ENCODE peak calls at places on chromosomes 1 and 21, in six cellular contexts. One of them, this sample, is unnamed.

GRCh38 chr21:34807881-34808568 is 139.2 kb downstream of the CLIC6 start:
- DNase-seq in GM23338: no peak
- DNase-seq in A549: peak
- DNase-seq in SK-N-SH: no peak
- DNase-seq in GM12878: no peak
- DNase-seq in HCT116: peak
- DNase-seq in this sample: peak

GRCh38 chr1:243481101-243481500 is 225.3 kb downstream of the SDCCAG8 start:
- DNase-seq in A549: no peak
- DNase-seq in GM23338: no peak
- DNase-seq in SK-N-SH: no peak
- DNase-seq in HCT116: no peak
- DNase-seq in GM12878: no peak
- DNase-seq in this sample: no peak

GRCh38 chr1:212482006-212482351 is 49.3 kb downstream of the NENF start:
- DNase-seq in GM23338: no peak
- DNase-seq in GM12878: no peak
- DNase-seq in A549: no peak
- DNase-seq in HCT116: no peak
- DNase-seq in SK-N-SH: no peak
- DNase-seq in this sample: no peak

GRCh38 chr1:229664133-229664689 is 38.2 kb downstream of the URB2 start:
- DNase-seq in A549: no peak
- DNase-seq in GM23338: no peak
- DNase-seq in SK-N-SH: peak
- DNase-seq in GM12878: peak
- DNase-seq in HCT116: no peak
- DNase-seq in this sample: no peak

GRCh38 chr1:42490237-42490636 is 27.2 kb downstream of the CCDC30 start:
- DNase-seq in SK-N-SH: no peak
- DNase-seq in GM12878: no peak
- DNase-seq in A549: no peak
- DNase-seq in GM23338: no peak
- DNase-seq in HCT116: no peak
- DNase-seq in this sample: no peak

GRCh38 chr1:210758761-210759160 is 375.2 kb downstream of the KCNH1 start:
- DNase-seq in HCT116: no peak
- DNase-seq in A549: no peak
- DNase-seq in SK-N-SH: no peak
- DNase-seq in GM12878: no peak
- DNase-seq in GM23338: no peak
- DNase-seq in this sample: no peak

GRCh38 chr1:113434081-113434873 is 44.0 kb downstream of the MAGI3 start:
- DNase-seq in SK-N-SH: no peak
- DNase-seq in HCT116: no peak
- DNase-seq in GM12878: no peak
- DNase-seq in A549: no peak
- DNase-seq in GM23338: no peak
- DNase-seq in this sample: no peak

GRCh38 chr1:62068978-62069377 is 125.7 kb upstream of the L1TD1 start:
- DNase-seq in GM23338: no peak
- DNase-seq in SK-N-SH: no peak
- DNase-seq in A549: no peak
- DNase-seq in GM12878: no peak
- DNase-seq in HCT116: no peak
- DNase-seq in this sample: no peak

GRCh38 chr1:226779536-226779935 is 40.5 kb upstream of the ITPKB start:
- DNase-seq in GM12878: no peak
- DNase-seq in A549: no peak
- DNase-seq in HCT116: no peak
- DNase-seq in GM23338: no peak
- DNase-seq in SK-N-SH: no peak
- DNase-seq in this sample: no peak

GRCh38 chr1:43277116-43277876 is 7.5 kb downstream of the TMEM125 start:
- DNase-seq in HCT116: no peak
- DNase-seq in SK-N-SH: no peak
- DNase-seq in GM12878: no peak
- DNase-seq in A549: no peak
- DNase-seq in GM23338: no peak
- DNase-seq in this sample: no peak

GRCh38 chr21:46128983-46129571 is 26.3 kb downstream of the FTCD start:
- DNase-seq in GM12878: no peak
- DNase-seq in GM23338: no peak
- DNase-seq in HCT116: no peak
- DNase-seq in A549: no peak
- DNase-seq in SK-N-SH: no peak
- DNase-seq in this sample: no peak

GRCh38 chr1:225441314-225442119 is 13.7 kb upstream of the LBR start:
- DNase-seq in HCT116: no peak
- DNase-seq in GM23338: no peak
- DNase-seq in GM12878: no peak
- DNase-seq in A549: no peak
- DNase-seq in SK-N-SH: no peak
- DNase-seq in this sample: no peak

GRCh38 chr1:55262822-55263221 is 47.7 kb upstream of the USP24 start:
- DNase-seq in GM12878: no peak
- DNase-seq in SK-N-SH: no peak
- DNase-seq in GM23338: no peak
- DNase-seq in A549: no peak
- DNase-seq in HCT116: no peak
- DNase-seq in this sample: no peak

GRCh38 chr1:23838401-23838866 is 13.2 kb upstream of the HMGCL start:
- DNase-seq in HCT116: peak
- DNase-seq in SK-N-SH: peak
- DNase-seq in A549: peak
- DNase-seq in GM12878: peak
- DNase-seq in GM23338: peak
- DNase-seq in this sample: no peak

GRCh38 chr1:66725885-66726665 is 26.2 kb upstream of the DYNLT5 start:
- DNase-seq in SK-N-SH: peak
- DNase-seq in HCT116: peak
- DNase-seq in GM12878: peak
- DNase-seq in A549: peak
- DNase-seq in GM23338: peak
- DNase-seq in this sample: peak

GRCh38 chr1:108817016-108817415 is 39.9 kb downstream of the AKNAD1 start:
- DNase-seq in HCT116: no peak
- DNase-seq in GM12878: no peak
- DNase-seq in SK-N-SH: no peak
- DNase-seq in A549: no peak
- DNase-seq in GM23338: no peak
- DNase-seq in this sample: no peak

GRCh38 chr1:218439541-218440295 is 94.6 kb downstream of the TGFB2 start:
- DNase-seq in SK-N-SH: no peak
- DNase-seq in A549: no peak
- DNase-seq in GM12878: no peak
- DNase-seq in GM23338: peak
- DNase-seq in HCT116: no peak
- DNase-seq in this sample: no peak

GRCh38 chr1:178417858-178418257 is 78.9 kb downstream of the CLEC20A start:
- DNase-seq in GM23338: no peak
- DNase-seq in GM12878: no peak
- DNase-seq in A549: peak
- DNase-seq in SK-N-SH: no peak
- DNase-seq in HCT116: peak
- DNase-seq in this sample: peak

GRCh38 chr1:21232044-21232443 is 55.3 kb upstream of the EIF4G3 start:
- DNase-seq in GM12878: no peak
- DNase-seq in SK-N-SH: peak
- DNase-seq in A549: peak
- DNase-seq in HCT116: peak
- DNase-seq in GM23338: peak
- DNase-seq in this sample: no peak

GRCh38 chr1:230276401-230276800 is 149.7 kb downstream of the PGBD5 start:
- DNase-seq in A549: no peak
- DNase-seq in HCT116: no peak
- DNase-seq in GM23338: peak
- DNase-seq in SK-N-SH: no peak
- DNase-seq in GM12878: no peak
- DNase-seq in this sample: no peak

GRCh38 chr1:52296345-52296744 is 69.7 kb downstream of the CC2D1B start:
- DNase-seq in GM23338: peak
- DNase-seq in HCT116: peak
- DNase-seq in SK-N-SH: peak
- DNase-seq in A549: peak
- DNase-seq in GM12878: peak
- DNase-seq in this sample: peak

GRCh38 chr1:38585971-38586370 is 273.6 kb downstream of the RRAGC start:
- DNase-seq in GM23338: no peak
- DNase-seq in HCT116: no peak
- DNase-seq in A549: no peak
- DNase-seq in GM12878: no peak
- DNase-seq in SK-N-SH: no peak
- DNase-seq in this sample: no peak

DNA sequence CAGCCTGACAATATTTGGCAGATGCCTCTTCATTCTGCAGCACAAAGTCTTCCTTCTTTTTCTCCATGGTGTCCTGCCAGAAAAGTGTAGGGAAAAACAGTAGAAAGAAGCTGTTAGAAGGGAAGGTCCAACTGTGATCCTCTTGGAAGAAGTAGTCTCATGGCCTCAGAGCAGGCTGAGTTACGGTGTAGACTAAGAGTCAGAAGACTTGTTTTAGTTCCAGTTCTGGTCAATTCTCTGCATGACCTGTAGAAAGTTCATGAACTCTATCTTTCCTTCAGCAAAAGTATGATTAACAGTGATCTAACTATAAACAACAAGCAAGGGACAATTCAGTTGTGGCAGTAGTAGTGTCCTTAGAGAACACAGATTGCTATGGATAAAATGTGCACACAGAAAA is 21.8 kb upstream of the GBP2 start:
- DNase-seq in A549: no peak
- DNase-seq in SK-N-SH: no peak
- DNase-seq in GM12878: no peak
- DNase-seq in HCT116: no peak
- DNase-seq in GM23338: no peak
- DNase-seq in this sample: no peak
- TF ChIP-seq REST in A549: no peak
- TF ChIP-seq REST in SK-N-SH: no peak
- TF ChIP-seq REST in GM12878: no peak
- TF ChIP-seq REST in HCT116: no peak
- TF ChIP-seq REST in GM23338: no peak
- TF ChIP-seq REST in this sample: no peak

GRCh38 chr1:200530551-200531261 is 89.8 kb downstream of the KIF14 start:
- DNase-seq in A549: no peak
- DNase-seq in HCT116: no peak
- DNase-seq in GM12878: no peak
- DNase-seq in SK-N-SH: no peak
- DNase-seq in GM23338: no peak
- DNase-seq in this sample: no peak
- TF ChIP-seq REST in A549: no peak
- TF ChIP-seq REST in HCT116: no peak
- TF ChIP-seq REST in GM12878: no peak
- TF ChIP-seq REST in SK-N-SH: no peak
- TF ChIP-seq REST in GM23338: no peak
- TF ChIP-seq REST in this sample: no peak

DNA sequence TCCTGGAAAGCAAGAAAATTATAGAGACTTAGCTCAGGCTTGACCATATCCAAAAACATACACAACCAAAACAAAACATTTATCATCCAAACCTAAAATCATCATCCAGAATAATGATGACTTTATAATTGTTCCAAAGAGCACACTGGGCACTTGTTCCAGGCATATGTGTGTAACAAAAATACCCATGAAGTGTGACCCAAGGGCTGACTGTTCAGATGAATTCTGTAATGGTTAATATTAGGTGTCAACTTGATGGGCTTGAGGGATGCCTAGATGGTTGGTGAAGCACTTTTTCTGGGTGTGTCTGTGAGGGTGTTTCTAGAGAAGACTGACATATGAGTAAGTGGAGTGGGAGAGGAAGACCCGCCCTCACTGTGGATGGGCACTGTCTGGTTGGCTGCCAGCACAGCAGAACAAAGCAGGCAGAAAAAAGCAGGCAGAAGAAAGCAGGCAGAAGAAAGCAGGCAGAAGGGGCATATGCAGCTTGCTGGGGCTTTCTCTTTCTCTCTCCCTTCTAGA is 43.1 kb upstream of the CD2 start:
- DNase-seq in A549: no peak
- DNase-seq in SK-N-SH: peak
- DNase-seq in GM12878: no peak
- DNase-seq in HCT116: no peak
- DNase-seq in GM23338: peak
- DNase-seq in this sample: no peak
- TF ChIP-seq REST in A549: no peak
- TF ChIP-seq REST in SK-N-SH: no peak
- TF ChIP-seq REST in GM12878: no peak
- TF ChIP-seq REST in HCT116: no peak
- TF ChIP-seq REST in GM23338: no peak
- TF ChIP-seq REST in this sample: no peak

DNA sequence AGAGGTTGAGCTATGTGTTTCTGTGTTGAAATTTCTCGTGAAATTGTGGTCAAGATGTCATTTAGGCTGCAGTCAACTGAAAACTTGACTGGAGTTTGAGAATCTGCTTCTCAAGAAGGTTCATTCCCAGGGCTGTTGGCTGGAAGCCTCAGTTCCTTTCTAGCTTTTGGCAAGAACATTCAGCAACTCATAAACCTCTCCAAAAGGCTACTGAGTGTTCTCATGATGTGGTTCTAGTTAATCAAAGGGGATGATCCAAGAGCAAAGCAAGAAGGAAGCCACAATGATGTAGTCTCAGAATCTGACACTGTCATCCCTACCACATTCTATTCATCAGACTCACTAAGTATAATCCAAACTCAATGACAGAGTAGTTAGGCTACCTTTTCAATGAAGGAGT is 66.6 kb downstream of the SPATA6 start:
- DNase-seq in GM23338: no peak
- DNase-seq in HCT116: no peak
- DNase-seq in A549: no peak
- DNase-seq in GM12878: no peak
- DNase-seq in SK-N-SH: no peak
- DNase-seq in this sample: no peak
- TF ChIP-seq REST in GM23338: no peak
- TF ChIP-seq REST in HCT116: no peak
- TF ChIP-seq REST in A549: no peak
- TF ChIP-seq REST in GM12878: no peak
- TF ChIP-seq REST in SK-N-SH: no peak
- TF ChIP-seq REST in this sample: no peak

This sample was measured in Panc1.